ENCODE peak calls at places on chromosome 22, in four cellular contexts. One of them, this sample, is unnamed.

GRCh38 chr22:47393191-47393590 is 630.7 kb downstream of the TBC1D22A start:
- DNase-seq in GM12878: no peak
- DNase-seq in K562: no peak
- DNase-seq in HepG2: no peak
- DNase-seq in this sample: no peak

GRCh38 chr22:39384750-39385480 is 14.7 kb upstream of the TAB1 start:
- DNase-seq in HepG2: peak; percentile 35
- DNase-seq in GM12878: no peak
- DNase-seq in K562: peak; percentile 26
- DNase-seq in this sample: peak; percentile 72

GRCh38 chr22:48711031-48711431 is 1116.6 kb downstream of the BRD1 start:
- DNase-seq in K562: no peak
- DNase-seq in HepG2: no peak
- DNase-seq in GM12878: no peak
- DNase-seq in this sample: no peak

GRCh38 chr22:38754247-38755154 is 1.3 kb downstream of the SUN2 start:
- DNase-seq in GM12878: no peak
- DNase-seq in HepG2: peak; percentile 67
- DNase-seq in K562: no peak
- DNase-seq in this sample: no peak

GRCh38 chr22:48635825-48636224 is 1191.8 kb downstream of the BRD1 start:
- DNase-seq in HepG2: no peak
- DNase-seq in K562: no peak
- DNase-seq in GM12878: no peak
- DNase-seq in this sample: no peak

GRCh38 chr22:39236321-39237275 is 8.2 kb downstream of the PDGFB start:
- DNase-seq in GM12878: peak; percentile 67
- DNase-seq in K562: peak; percentile 35
- DNase-seq in HepG2: no peak
- DNase-seq in this sample: no peak

GRCh38 chr22:49259870-49260615 is 567.6 kb downstream of the BRD1 start:
- DNase-seq in HepG2: no peak
- DNase-seq in GM12878: no peak
- DNase-seq in K562: no peak
- DNase-seq in this sample: no peak

GRCh38 chr22:38132136-38132535 is 21.7 kb upstream of the BAIAP2L2 start:
- DNase-seq in K562: no peak
- DNase-seq in HepG2: no peak
- DNase-seq in GM12878: no peak
- DNase-seq in this sample: no peak

GRCh38 chr22:46791201-46791731 is 28.8 kb downstream of the TBC1D22A start:
- DNase-seq in K562: no peak
- DNase-seq in HepG2: no peak
- DNase-seq in GM12878: no peak
- DNase-seq in this sample: no peak

GRCh38 chr22:39226353-39226752 is 18.4 kb downstream of the PDGFB start:
- DNase-seq in GM12878: no peak
- DNase-seq in K562: no peak
- DNase-seq in HepG2: no peak
- DNase-seq in this sample: no peak

GRCh38 chr22:30858976-30859713 is 109.4 kb downstream of the MORC2 start:
- DNase-seq in GM12878: no peak
- DNase-seq in HepG2: no peak
- DNase-seq in K562: peak; percentile 1
- DNase-seq in this sample: no peak

GRCh38 chr22:42326301-42326700 is 55.8 kb upstream of the TCF20 start:
- DNase-seq in GM12878: no peak
- DNase-seq in HepG2: no peak
- DNase-seq in K562: no peak
- DNase-seq in this sample: no peak

GRCh38 chr22:20061481-20061861 is 18.6 kb upstream of the DGCR8 start:
- DNase-seq in K562: no peak
- DNase-seq in GM12878: no peak
- DNase-seq in HepG2: no peak
- DNase-seq in this sample: no peak

GRCh38 chr22:49237703-49238102 is 590.0 kb downstream of the BRD1 start:
- DNase-seq in GM12878: no peak
- DNase-seq in HepG2: no peak
- DNase-seq in K562: no peak
- DNase-seq in this sample: no peak

GRCh38 chr22:18033204-18033998 is 9.0 kb upstream of the MICAL3 start:
- DNase-seq in HepG2: no peak
- DNase-seq in K562: no peak
- DNase-seq in GM12878: no peak
- DNase-seq in this sample: no peak

GRCh38 chr22:50576070-50576469 is 2.2 kb downstream of the CPT1B start:
- DNase-seq in GM12878: no peak
- DNase-seq in HepG2: peak; percentile 81
- DNase-seq in K562: peak; percentile 34
- DNase-seq in this sample: peak; percentile 41

GRCh38 chr22:32204856-32205722 is at the start of gene RFPL2:
- DNase-seq in HepG2: peak; percentile 61
- DNase-seq in K562: no peak
- DNase-seq in GM12878: no peak
- DNase-seq in this sample: peak; percentile 80

GRCh38 chr22:21594865-21595452 is 27.4 kb downstream of the UBE2L3 start:
- DNase-seq in GM12878: no peak
- DNase-seq in K562: no peak
- DNase-seq in HepG2: no peak
- DNase-seq in this sample: no peak

GRCh38 chr22:29710922-29711593 is 8.7 kb upstream of the CABP7 start:
- DNase-seq in K562: no peak
- DNase-seq in HepG2: no peak
- DNase-seq in GM12878: no peak
- DNase-seq in this sample: no peak
- TF ChIP-seq NR2C2 in K562: no peak
- TF ChIP-seq NR2C2 in HepG2: no peak
- TF ChIP-seq NR2C2 in GM12878: no peak
- TF ChIP-seq NR2C2 in this sample: no peak

DNA sequence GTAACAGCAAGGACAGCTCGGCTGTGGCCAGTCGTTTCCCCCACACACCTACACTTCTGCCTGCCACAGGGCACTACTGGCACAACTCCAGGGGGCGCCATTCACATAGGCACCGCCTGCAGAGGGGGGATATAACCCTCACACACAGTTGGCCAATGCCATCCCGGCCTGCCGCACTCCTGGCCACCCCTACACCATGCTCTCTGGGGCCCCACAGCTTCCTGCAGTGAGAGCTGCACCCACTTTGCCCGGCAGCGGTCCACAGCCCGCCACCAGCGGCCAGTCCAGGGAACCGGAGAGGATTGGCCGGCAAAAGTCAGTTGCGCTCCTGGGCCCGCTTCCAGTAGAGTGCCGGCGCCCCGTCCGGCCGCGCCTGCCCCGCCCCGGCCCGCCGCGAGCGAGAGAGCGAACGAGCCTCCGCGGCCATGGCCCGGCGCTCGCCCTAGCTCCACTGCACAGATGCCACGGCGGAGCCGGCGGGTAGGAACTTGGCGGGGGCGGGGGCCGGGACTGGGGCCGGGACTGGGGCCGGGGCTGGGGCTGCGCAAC is 25.6 kb upstream of the SUSD2 start:
- DNase-seq in K562: no peak
- DNase-seq in GM12878: no peak
- DNase-seq in HepG2: peak; percentile 32
- DNase-seq in this sample: peak; percentile 60
- TF ChIP-seq CREB1 in K562: no peak
- TF ChIP-seq CREB1 in GM12878: no peak
- TF ChIP-seq CREB1 in HepG2: no peak
- TF ChIP-seq CREB1 in this sample: no peak

DNA sequence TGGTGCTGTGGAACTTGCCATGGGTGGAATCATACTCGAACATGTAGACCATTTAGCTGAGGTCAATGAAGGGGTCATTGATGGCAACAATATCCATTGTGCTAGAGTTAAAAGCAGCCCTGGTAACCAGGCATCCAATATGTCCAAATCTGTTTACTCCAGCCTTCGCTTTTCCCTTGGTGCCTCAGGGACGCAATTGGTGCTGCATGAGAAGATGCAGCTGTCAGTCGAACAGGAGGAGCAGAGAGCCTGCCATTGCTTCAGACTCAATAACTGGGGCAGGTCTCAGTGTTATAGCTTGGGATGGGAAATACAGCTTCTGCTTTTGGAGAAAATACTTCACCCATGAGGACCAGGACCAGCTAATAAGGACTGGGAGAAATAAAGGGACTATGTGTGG is 5.0 kb upstream of the MCHR1 start:
- DNase-seq in K562: no peak
- DNase-seq in HepG2: no peak
- DNase-seq in GM12878: no peak
- DNase-seq in this sample: no peak
- TF ChIP-seq NR2C2 in K562: no peak
- TF ChIP-seq NR2C2 in HepG2: no peak
- TF ChIP-seq NR2C2 in GM12878: no peak
- TF ChIP-seq NR2C2 in this sample: no peak

DNA sequence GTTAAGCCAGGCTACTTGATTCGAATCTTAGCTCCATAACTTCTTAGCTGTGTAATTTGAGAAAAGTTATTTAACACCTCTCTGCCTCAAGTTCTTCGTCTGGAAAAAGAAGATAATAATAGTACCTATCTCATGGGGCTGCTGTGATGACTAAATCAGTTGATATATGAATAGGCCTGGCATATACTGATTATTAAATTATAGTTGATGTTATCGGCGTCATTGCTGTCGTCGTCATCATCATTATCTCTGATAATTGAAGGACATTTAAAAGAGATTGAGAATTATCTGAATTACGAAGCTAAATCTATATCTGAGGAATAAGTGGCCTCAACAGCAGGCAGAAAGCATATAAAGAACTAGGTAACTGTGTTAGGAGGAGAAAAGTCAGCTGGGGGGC is 145.0 kb downstream of the APOL5 start:
- DNase-seq in HepG2: no peak
- DNase-seq in K562: no peak
- DNase-seq in GM12878: no peak
- DNase-seq in this sample: no peak
- TF ChIP-seq CREB1 in HepG2: no peak
- TF ChIP-seq CREB1 in K562: no peak
- TF ChIP-seq CREB1 in GM12878: no peak
- TF ChIP-seq CREB1 in this sample: no peak

DNA sequence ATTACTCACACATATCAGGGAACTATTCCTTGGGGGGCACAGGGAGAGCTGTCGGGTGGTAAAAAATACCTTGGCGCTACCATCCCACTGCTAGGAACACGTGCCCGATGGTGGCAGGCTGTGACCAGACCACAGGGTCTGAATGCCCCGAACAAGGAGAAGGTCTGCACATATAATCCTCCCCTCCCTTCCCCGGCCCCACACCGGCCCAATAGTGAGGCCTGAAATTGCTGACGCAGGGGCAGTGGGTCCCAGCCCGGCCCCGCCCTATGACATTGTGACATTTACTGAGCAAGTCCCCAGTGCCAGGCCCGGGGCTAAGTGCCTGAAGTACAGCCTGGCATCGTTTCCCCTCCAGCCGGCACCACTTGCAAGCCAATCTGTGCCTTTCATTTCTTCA is 19.5 kb downstream of the MN1 start:
- DNase-seq in HepG2: no peak
- DNase-seq in GM12878: no peak
- DNase-seq in K562: no peak
- DNase-seq in this sample: no peak
- TF ChIP-seq NR2C2 in HepG2: no peak
- TF ChIP-seq NR2C2 in GM12878: no peak
- TF ChIP-seq NR2C2 in K562: no peak
- TF ChIP-seq NR2C2 in this sample: no peak

This sample was measured in WTC11.